ENCODE peak calls at places on chromosomes 7 and 10, in seven cellular contexts. U, Y, G, T, M, D and I are unnamed samples.

GRCh38 chr7:44309271-44310091 is 15.9 kb downstream of the CAMK2B start:
- DNase-seq in G (peak), M (peak), D (peak), Y (peak), T (peak), U (peak), I (peak)

GRCh38 chr10:101120884-101121660 is 10.0 kb upstream of the TLX1 start:
- DNase-seq in G (no peak), D (peak), M (peak), Y (no peak), T (no peak), U (no peak), I (no peak)

GRCh38 chr7:92645531-92646061 is 55.4 kb upstream of the FAM133B start:
- DNase-seq in Y (no peak), U (peak), T (no peak), D (peak), M (peak), G (no peak), I (no peak)

GRCh38 chr7:135801045-135801693 is 52.6 kb upstream of the FAM180A start:
- DNase-seq in U (peak), D (peak), Y (no peak), T (no peak), G (peak), M (peak), I (no peak)

GRCh38 chr7:121853307-121853706 is 19.7 kb upstream of the PTPRZ1 start:
- DNase-seq in U (no peak), Y (no peak), D (no peak), G (no peak), T (no peak), M (no peak), I (no peak)

GRCh38 chr7:146366938-146367337 is 250.3 kb downstream of the CNTNAP2 start:
- DNase-seq in U (no peak), Y (no peak), M (peak), G (no peak), D (no peak), T (no peak), I (no peak)

GRCh38 chr10:451021-451471 is 238.4 kb downstream of the DIP2C start:
- DNase-seq in M (no peak), D (peak), G (no peak), T (no peak), U (no peak), Y (no peak), I (no peak)

GRCh38 chr7:44565097-44565794 is 8.5 kb downstream of the DDX56 start:
- DNase-seq in Y (peak), U (peak), M (peak), G (peak), T (no peak), D (peak), I (no peak)

GRCh38 chr10:113228570-113228969 is 278.5 kb downstream of the TCF7L2 start:
- DNase-seq in U (peak), G (no peak), Y (no peak), D (no peak), M (peak), T (peak), I (no peak)

GRCh38 chr10:79270471-79271246 is 76.6 kb upstream of the PPIF start:
- DNase-seq in T (no peak), Y (no peak), U (no peak), G (no peak), D (no peak), M (peak), I (no peak)

DNA sequence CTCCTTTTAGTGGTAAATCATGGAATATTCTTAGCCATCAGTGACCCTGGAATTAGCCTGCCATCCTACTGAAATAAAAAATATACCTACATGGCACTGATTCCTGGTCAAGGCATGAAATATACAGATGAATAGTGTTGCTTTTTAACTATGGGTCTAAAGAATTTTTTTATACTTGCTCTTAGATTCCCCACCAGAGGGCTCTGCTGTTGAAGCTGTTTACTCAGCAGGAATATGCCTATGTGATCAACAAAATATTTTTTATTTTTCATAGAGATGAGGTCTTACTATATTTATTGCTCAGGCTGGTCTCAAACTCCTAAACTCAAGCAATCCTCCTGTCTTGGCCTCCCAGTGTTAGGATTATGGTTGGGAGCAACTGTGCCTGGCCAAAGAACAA is 13.5 kb downstream of the ZC3HC1 start:
- DNase-seq in D (no peak), T (no peak), M (peak), U (peak), G (no peak), Y (no peak), I (no peak)
- TF ChIP-seq CTCF in D (no peak), T (no peak), M (peak), U (peak), G (peak), Y (no peak), I (peak)

GRCh38 chr7:42235734-42236133 is 1.3 kb downstream of the GLI3 start:
- DNase-seq in T (no peak), G (no peak), M (peak), D (no peak), Y (no peak), U (no peak), I (no peak)

GRCh38 chr7:42238709-42239395 is 1.8 kb upstream of the GLI3 start:
- DNase-seq in M (peak), T (no peak), U (peak), D (peak), Y (no peak), G (no peak), I (no peak)

GRCh38 chr7:42237891-42238531 is 1.0 kb upstream of the GLI3 start:
- DNase-seq in D (peak), M (peak), G (peak), Y (peak), U (peak), T (peak), I (peak)

GRCh38 chr7:42236266-42237161 is 495 bp downstream of the GLI3 start:
- DNase-seq in U (peak), G (peak), Y (peak), M (peak), T (peak), D (peak), I (peak)

GRCh38 chr7:42237162-42237821 is at the start of gene GLI3:
- DNase-seq in Y (peak), U (peak), M (peak), G (peak), T (peak), D (peak), I (peak)
- TF ChIP-seq CTCF in Y (no peak), U (peak), M (peak), G (peak), T (no peak), D (no peak), I (peak)

GRCh38 chr7:13115157-13115772 is 427.8 kb downstream of the ARL4A start:
- DNase-seq in D (no peak), M (peak), T (no peak), Y (no peak), G (no peak), U (peak), I (no peak)
- TF ChIP-seq CTCF in D (no peak), M (no peak), T (no peak), Y (no peak), G (no peak), U (peak), I (peak)

DNA sequence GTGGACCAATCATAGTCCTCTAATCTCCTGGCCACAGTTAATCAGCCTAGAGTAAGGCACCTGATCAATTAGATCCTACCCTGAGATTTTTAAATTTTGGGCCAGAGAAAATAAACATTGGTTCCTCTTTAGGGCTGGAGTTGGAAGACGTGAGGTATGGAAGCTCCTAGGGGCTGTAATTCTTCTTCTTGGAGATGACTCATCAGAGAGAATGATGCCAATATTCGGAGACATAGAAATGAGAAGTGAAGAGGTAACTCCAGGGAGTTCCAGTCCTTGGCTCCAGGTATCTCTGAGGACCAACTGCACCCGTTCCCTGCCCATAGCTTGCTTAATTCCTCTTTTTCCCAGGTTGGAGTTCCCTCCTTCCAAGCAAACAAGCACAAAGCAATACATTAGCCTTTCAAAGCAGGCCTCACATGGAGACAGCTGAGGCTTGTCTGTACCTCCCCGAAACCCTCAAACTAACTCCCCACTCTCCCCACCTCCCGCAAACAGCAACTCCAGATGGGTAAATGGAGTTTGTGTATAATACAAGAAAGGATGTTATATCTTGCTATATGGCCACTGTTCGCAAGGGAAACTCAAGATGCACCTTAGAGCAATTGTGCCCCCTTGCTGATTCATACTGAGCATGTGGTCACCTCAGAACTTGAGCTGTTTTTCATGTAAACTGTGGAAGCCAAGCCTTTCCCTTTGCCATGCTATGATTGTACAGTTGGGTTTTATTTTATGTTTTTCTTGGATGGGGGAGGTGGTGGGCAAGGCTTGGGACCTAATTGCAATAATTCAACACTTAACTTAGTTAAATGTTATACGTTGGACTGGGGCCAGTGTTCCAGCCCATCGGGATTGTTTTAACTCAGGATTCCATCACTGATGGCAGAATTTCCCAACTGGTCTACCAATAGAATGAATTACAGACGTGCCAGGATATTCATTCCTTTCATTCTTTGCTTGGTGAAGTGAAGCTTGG is 29.3 kb downstream of the PIK3AP1 start:
- DNase-seq in M (no peak), U (peak), Y (no peak), D (no peak), T (no peak), G (no peak), I (no peak)
- TF ChIP-seq CTCF in M (no peak), U (peak), Y (no peak), D (no peak), T (no peak), G (no peak), I (no peak)

GRCh38 chr7:157228864-157229422 is 90.2 kb downstream of the UBE3C start:
- DNase-seq in T (no peak), M (peak), U (peak), G (peak), D (no peak), Y (peak), I (no peak)
- TF ChIP-seq CTCF in T (no peak), M (peak), U (peak), G (peak), D (no peak), Y (no peak), I (peak)